ENCODE peak calls at places on chromosomes 7 and 10, in five cellular contexts. One of them, this sample, is unnamed.
A peak's percentile ranks its signal among the peaks of the same experiment; 100 is the strongest.

GRCh38 chr7:40826419-40827216 is 691.8 kb downstream of the SUGCT start:
- DNase-seq in neural progenitor cell: peak; percentile 42
- DNase-seq in heart right ventricle: no peak
- DNase-seq in ovary: no peak
- DNase-seq in Panc1: no peak
- DNase-seq in this sample: no peak

GRCh38 chr7:40793132-40793531 is 658.3 kb downstream of the SUGCT start:
- DNase-seq in Panc1: no peak
- DNase-seq in heart right ventricle: no peak
- DNase-seq in ovary: no peak
- DNase-seq in neural progenitor cell: no peak
- DNase-seq in this sample: no peak

GRCh38 chr7:4856336-4857056 is 5.3 kb downstream of the PAPOLB start:
- DNase-seq in neural progenitor cell: no peak
- DNase-seq in heart right ventricle: no peak
- DNase-seq in Panc1: no peak
- DNase-seq in ovary: no peak
- DNase-seq in this sample: no peak

GRCh38 chr10:78944658-78945333 is 124.0 kb upstream of the ZMIZ1 start:
- DNase-seq in Panc1: no peak
- DNase-seq in ovary: peak; percentile 80
- DNase-seq in neural progenitor cell: no peak
- DNase-seq in heart right ventricle: no peak
- DNase-seq in this sample: peak; percentile 52

GRCh38 chr7:139884441-139884840 is 55.4 kb downstream of the TBXAS1 start:
- DNase-seq in heart right ventricle: no peak
- DNase-seq in ovary: no peak
- DNase-seq in neural progenitor cell: no peak
- DNase-seq in Panc1: no peak
- DNase-seq in this sample: no peak

GRCh38 chr10:44398271-44398670 is 13.4 kb upstream of the CXCL12 start:
- DNase-seq in heart right ventricle: no peak
- DNase-seq in neural progenitor cell: peak; percentile 70
- DNase-seq in Panc1: no peak
- DNase-seq in ovary: no peak
- DNase-seq in this sample: no peak

GRCh38 chr7:149450821-149451220 is 10.0 kb downstream of the ZNF777 start:
- DNase-seq in ovary: no peak
- DNase-seq in Panc1: no peak
- DNase-seq in neural progenitor cell: no peak
- DNase-seq in heart right ventricle: no peak
- DNase-seq in this sample: no peak

GRCh38 chr7:128259131-128260056 is 18.3 kb downstream of the LEP start:
- DNase-seq in neural progenitor cell: no peak
- DNase-seq in Panc1: no peak
- DNase-seq in heart right ventricle: no peak
- DNase-seq in ovary: no peak
- DNase-seq in this sample: no peak

GRCh38 chr10:12191715-12192114 is 4.0 kb downstream of the NUDT5 start:
- DNase-seq in ovary: no peak
- DNase-seq in neural progenitor cell: no peak
- DNase-seq in Panc1: no peak
- DNase-seq in heart right ventricle: no peak
- DNase-seq in this sample: no peak

GRCh38 chr7:47635091-47636090 is 53.5 kb upstream of the TNS3 start:
- DNase-seq in heart right ventricle: peak; percentile 46
- DNase-seq in neural progenitor cell: peak; percentile 62
- DNase-seq in Panc1: no peak
- DNase-seq in ovary: peak; percentile 65
- DNase-seq in this sample: no peak

GRCh38 chr10:79093658-79094411 is 25.1 kb downstream of the ZMIZ1 start:
- DNase-seq in ovary: no peak
- DNase-seq in neural progenitor cell: no peak
- DNase-seq in heart right ventricle: peak; percentile 43
- DNase-seq in Panc1: no peak
- DNase-seq in this sample: no peak

GRCh38 chr7:130943336-130943901 is 209.4 kb upstream of the KLF14 start:
- DNase-seq in Panc1: peak; percentile 82
- DNase-seq in ovary: no peak
- DNase-seq in neural progenitor cell: no peak
- DNase-seq in heart right ventricle: no peak
- DNase-seq in this sample: no peak

GRCh38 chr10:89615105-89615504 is 29.9 kb downstream of the PANK1 start:
- DNase-seq in neural progenitor cell: no peak
- DNase-seq in ovary: no peak
- DNase-seq in Panc1: no peak
- DNase-seq in heart right ventricle: no peak
- DNase-seq in this sample: no peak

GRCh38 chr10:30207485-30208052 is 141.5 kb downstream of the MTPAP start:
- DNase-seq in Panc1: no peak
- DNase-seq in heart right ventricle: no peak
- DNase-seq in ovary: no peak
- DNase-seq in neural progenitor cell: no peak
- DNase-seq in this sample: no peak

GRCh38 chr7:125670926-125671572 is 741.4 kb upstream of the POT1 start:
- DNase-seq in Panc1: peak; percentile 30
- DNase-seq in ovary: no peak
- DNase-seq in heart right ventricle: no peak
- DNase-seq in neural progenitor cell: peak; percentile 50
- DNase-seq in this sample: no peak

GRCh38 chr7:38373155-38373554 is 99.7 kb upstream of the TARP start:
- DNase-seq in heart right ventricle: no peak
- DNase-seq in ovary: no peak
- DNase-seq in neural progenitor cell: no peak
- DNase-seq in Panc1: no peak
- DNase-seq in this sample: no peak

GRCh38 chr10:81177651-81178244 is 640.0 kb downstream of the SH2D4B start:
- DNase-seq in ovary: no peak
- DNase-seq in heart right ventricle: no peak
- DNase-seq in Panc1: no peak
- DNase-seq in neural progenitor cell: no peak
- DNase-seq in this sample: no peak

GRCh38 chr10:32142646-32143045 is 86.4 kb upstream of the KIF5B start:
- DNase-seq in neural progenitor cell: no peak
- DNase-seq in Panc1: no peak
- DNase-seq in heart right ventricle: no peak
- DNase-seq in ovary: no peak
- DNase-seq in this sample: no peak

GRCh38 chr7:117870405-117870905 is 2.8 kb downstream of the CTTNBP2 start:
- DNase-seq in Panc1: no peak
- DNase-seq in ovary: no peak
- DNase-seq in neural progenitor cell: no peak
- DNase-seq in heart right ventricle: no peak
- DNase-seq in this sample: no peak

GRCh38 chr7:1228535-1229333 is 3.9 kb upstream of the UNCX start:
- DNase-seq in heart right ventricle: no peak
- DNase-seq in ovary: no peak
- DNase-seq in Panc1: no peak
- DNase-seq in neural progenitor cell: no peak
- DNase-seq in this sample: no peak
- H3K27me3 ChIP-seq in heart right ventricle: peaks cover 100% of the 10 kb centered on the region
- H3K27me3 ChIP-seq in ovary: peaks cover 16% of the 10 kb centered on the region
- H3K27me3 ChIP-seq in Panc1: peaks cover 7% of the 10 kb centered on the region
- H3K27me3 ChIP-seq in neural progenitor cell: peaks cover 100% of the 10 kb centered on the region
- H3K27me3 ChIP-seq in this sample: peaks cover 98% of the 10 kb centered on the region

DNA sequence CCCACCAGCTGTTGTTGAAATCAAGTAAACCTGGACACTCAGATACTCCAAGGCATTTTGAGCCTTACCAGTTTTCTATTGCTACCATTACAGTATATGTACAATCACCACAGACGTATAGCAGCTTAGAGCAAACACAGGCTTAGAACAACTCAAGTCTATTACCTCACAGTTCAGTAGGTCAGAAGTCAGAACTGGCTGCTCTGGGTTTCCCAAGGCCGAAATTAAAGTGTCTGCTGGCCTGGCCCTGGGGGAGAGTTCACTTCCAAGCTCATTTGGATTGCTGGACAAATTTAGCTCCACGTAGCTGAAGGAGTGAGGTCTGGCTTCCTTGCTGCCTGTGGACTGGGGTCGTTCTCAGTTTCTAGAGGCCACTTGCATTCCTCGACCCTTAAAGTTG is 260.1 kb upstream of the LRRN3 start:
- DNase-seq in ovary: no peak
- DNase-seq in Panc1: no peak
- DNase-seq in heart right ventricle: peak; percentile 11
- DNase-seq in neural progenitor cell: no peak
- DNase-seq in this sample: no peak
- H3K27ac ChIP-seq in ovary: no peak overlapping the region
- H3K27ac ChIP-seq in Panc1: no peak overlapping the region
- H3K27ac ChIP-seq in heart right ventricle: no peak overlapping the region
- H3K27ac ChIP-seq in neural progenitor cell: no peak overlapping the region
- H3K27ac ChIP-seq in this sample: no peak overlapping the region

GRCh38 chr10:104706886-104707285 is 65.8 kb downstream of the SORCS3 start:
- DNase-seq in neural progenitor cell: no peak
- DNase-seq in ovary: no peak
- DNase-seq in heart right ventricle: no peak
- DNase-seq in Panc1: no peak
- DNase-seq in this sample: no peak
- H3K27me3 ChIP-seq in neural progenitor cell: no peaks in the 10 kb centered on the region
- H3K27me3 ChIP-seq in ovary: no peaks in the 10 kb centered on the region
- H3K27me3 ChIP-seq in heart right ventricle: no peaks in the 10 kb centered on the region
- H3K27me3 ChIP-seq in Panc1: no peaks in the 10 kb centered on the region
- H3K27me3 ChIP-seq in this sample: no peaks in the 10 kb centered on the region

GRCh38 chr10:110228066-110228465 is 20.7 kb downstream of the MXI1 start:
- DNase-seq in Panc1: no peak
- DNase-seq in heart right ventricle: no peak
- DNase-seq in neural progenitor cell: no peak
- DNase-seq in ovary: no peak
- DNase-seq in this sample: no peak
- H3K27ac ChIP-seq in Panc1: no peak overlapping the region
- H3K27ac ChIP-seq in heart right ventricle: no peak overlapping the region
- H3K27ac ChIP-seq in neural progenitor cell: no peak overlapping the region
- H3K27ac ChIP-seq in ovary: no peak overlapping the region
- H3K27ac ChIP-seq in this sample: peak overlapping the region; percentile 99

GRCh38 chr10:24899571-24899970 is 52.8 kb downstream of the PRTFDC1 start:
- DNase-seq in Panc1: no peak
- DNase-seq in heart right ventricle: no peak
- DNase-seq in ovary: no peak
- DNase-seq in neural progenitor cell: no peak
- DNase-seq in this sample: no peak

GRCh38 chr10:24897326-24897926 is 55.0 kb downstream of the PRTFDC1 start:
- DNase-seq in heart right ventricle: no peak
- DNase-seq in neural progenitor cell: no peak
- DNase-seq in ovary: no peak
- DNase-seq in Panc1: no peak
- DNase-seq in this sample: no peak

GRCh38 chr10:24901686-24902399 is 50.6 kb downstream of the PRTFDC1 start:
- DNase-seq in neural progenitor cell: peak; percentile 25
- DNase-seq in Panc1: peak; percentile 82
- DNase-seq in ovary: no peak
- DNase-seq in heart right ventricle: no peak
- DNase-seq in this sample: peak; percentile 58

GRCh38 chr10:24900888-24901685 is 51.3 kb downstream of the PRTFDC1 start:
- DNase-seq in Panc1: no peak
- DNase-seq in ovary: no peak
- DNase-seq in heart right ventricle: no peak
- DNase-seq in neural progenitor cell: no peak
- DNase-seq in this sample: no peak

GRCh38 chr10:24898501-24898900 is 53.9 kb downstream of the PRTFDC1 start:
- DNase-seq in neural progenitor cell: no peak
- DNase-seq in heart right ventricle: no peak
- DNase-seq in Panc1: no peak
- DNase-seq in ovary: no peak
- DNase-seq in this sample: no peak
- H3K27me3 ChIP-seq in neural progenitor cell: no peaks in the 10 kb centered on the region
- H3K27me3 ChIP-seq in heart right ventricle: no peaks in the 10 kb centered on the region
- H3K27me3 ChIP-seq in Panc1: no peaks in the 10 kb centered on the region
- H3K27me3 ChIP-seq in ovary: no peaks in the 10 kb centered on the region
- H3K27me3 ChIP-seq in this sample: no peaks in the 10 kb centered on the region

This sample was measured in dorsolateral prefrontal cortex.